ENCODE peak calls at places on chromosomes 2 and 18, in five cellular contexts. O is neural progenitor cell, W is OCI-LY7, L is K562, Z is H9. P is an unnamed sample.

GRCh38 chr2:22536131-22536530 is 848.8 kb upstream of the KLHL29 start:
- DNase-seq in Z (no peak), O (no peak), L (no peak), W (no peak), P (no peak)

GRCh38 chr2:54206596-54206995 is 49.4 kb downstream of the TSPYL6 start:
- DNase-seq in Z (no peak), W (peak), O (peak), L (peak), P (peak)

GRCh38 chr2:226483745-226484619 is 315.6 kb downstream of the IRS1 start:
- DNase-seq in W (no peak), O (peak), L (no peak), Z (peak), P (peak)

GRCh38 chr2:108591163-108591562 is 56.9 kb downstream of the LIMS1 start:
- DNase-seq in Z (no peak), L (no peak), W (no peak), O (no peak), P (no peak)

GRCh38 chr18:42533010-42533409 is 578.0 kb downstream of the PIK3C3 start:
- DNase-seq in O (no peak), L (no peak), W (no peak), Z (no peak), P (no peak)

GRCh38 chr18:67135981-67136380 is 380.5 kb downstream of the DSEL start:
- DNase-seq in Z (no peak), W (no peak), L (no peak), O (no peak), P (no peak)

GRCh38 chr2:160257015-160257741 is 57.1 kb upstream of the ITGB6 start:
- DNase-seq in W (no peak), O (no peak), L (no peak), Z (no peak), P (no peak)

GRCh38 chr18:35267161-35267651 is 22.8 kb downstream of the ZSCAN30 start:
- DNase-seq in W (no peak), L (no peak), O (peak), Z (peak), P (peak)

GRCh38 chr2:42385225-42385624 is 24.2 kb upstream of the COX7A2L start:
- DNase-seq in W (no peak), L (peak), O (peak), Z (peak), P (no peak)

GRCh38 chr2:200533754-200534153 is 7.7 kb downstream of the SGO2 start:
- DNase-seq in Z (no peak), W (no peak), L (no peak), O (no peak), P (no peak)

GRCh38 chr18:69282371-69282770 is 118.3 kb upstream of the DOK6 start:
- DNase-seq in W (no peak), L (no peak), Z (no peak), O (peak), P (no peak)

GRCh38 chr2:20755132-20755800 is 67.6 kb downstream of the LDAH start:
- DNase-seq in Z (no peak), L (no peak), O (no peak), W (peak), P (no peak)

GRCh38 chr18:59048378-59048777 is 91.3 kb upstream of the SEC11C start:
- DNase-seq in O (no peak), Z (peak), L (no peak), W (no peak), P (no peak)

GRCh38 chr18:59051470-59052165 is 88.1 kb upstream of the SEC11C start:
- DNase-seq in O (no peak), Z (no peak), W (no peak), L (no peak), P (no peak)

GRCh38 chr18:59050661-59051057 is 89.0 kb upstream of the SEC11C start:
- DNase-seq in W (peak), L (no peak), Z (no peak), O (no peak), P (no peak)

GRCh38 chr18:59047992-59048363 is 91.7 kb upstream of the SEC11C start:
- DNase-seq in O (no peak), L (no peak), W (no peak), Z (no peak), P (no peak)

GRCh38 chr18:59049726-59050660 is 89.7 kb upstream of the SEC11C start:
- DNase-seq in L (no peak), Z (no peak), O (peak), W (no peak), P (no peak)
- H2AFZ ChIP-seq in L (no peak), Z (no peak), O (no peak), W (no peak), P (no peak)

GRCh38 chr2:105373895-105374401 is 24.9 kb downstream of the FHL2 start:
- DNase-seq in O (no peak), W (no peak), L (no peak), Z (no peak), P (no peak)

GRCh38 chr2:105375001-105375561 is 23.8 kb downstream of the FHL2 start:
- DNase-seq in W (no peak), L (no peak), O (no peak), Z (no peak), P (peak)

GRCh38 chr2:105371156-105371555 is 27.7 kb downstream of the FHL2 start:
- DNase-seq in L (no peak), W (no peak), Z (no peak), O (no peak), P (no peak)

GRCh38 chr2:105371810-105372209 is 27.0 kb downstream of the FHL2 start:
- DNase-seq in L (no peak), W (no peak), O (peak), Z (no peak), P (no peak)

GRCh38 chr2:105373344-105373781 is 25.5 kb downstream of the FHL2 start:
- DNase-seq in Z (no peak), W (no peak), O (no peak), L (no peak), P (peak)
- H2AFZ ChIP-seq in Z (no peak), W (no peak), O (no peak), L (no peak), P (no peak)

DNA sequence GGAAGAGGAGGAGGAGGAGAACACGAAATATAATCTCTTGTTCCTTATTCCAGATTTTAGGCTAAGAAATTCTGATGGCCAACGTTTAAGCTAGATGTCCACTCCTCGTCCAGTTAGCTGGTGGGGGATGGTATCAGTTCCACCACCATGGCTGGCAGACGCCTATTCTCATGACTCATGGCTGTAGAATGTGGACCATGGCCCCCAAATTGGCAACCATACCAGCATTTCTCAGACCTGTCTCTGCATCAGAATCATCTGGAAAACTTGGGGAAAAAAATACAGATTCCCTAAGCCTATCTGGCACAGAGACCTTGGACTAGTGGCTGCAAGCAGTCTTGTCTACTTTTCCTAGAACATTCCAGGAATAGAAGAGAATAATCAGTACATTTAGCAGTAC is 267.7 kb upstream of the SIX2 start:
- DNase-seq in L (no peak), O (no peak), Z (no peak), W (no peak), P (peak)
- H2AFZ ChIP-seq in L (no peak), O (no peak), Z (no peak), W (no peak), P (no peak)

DNA sequence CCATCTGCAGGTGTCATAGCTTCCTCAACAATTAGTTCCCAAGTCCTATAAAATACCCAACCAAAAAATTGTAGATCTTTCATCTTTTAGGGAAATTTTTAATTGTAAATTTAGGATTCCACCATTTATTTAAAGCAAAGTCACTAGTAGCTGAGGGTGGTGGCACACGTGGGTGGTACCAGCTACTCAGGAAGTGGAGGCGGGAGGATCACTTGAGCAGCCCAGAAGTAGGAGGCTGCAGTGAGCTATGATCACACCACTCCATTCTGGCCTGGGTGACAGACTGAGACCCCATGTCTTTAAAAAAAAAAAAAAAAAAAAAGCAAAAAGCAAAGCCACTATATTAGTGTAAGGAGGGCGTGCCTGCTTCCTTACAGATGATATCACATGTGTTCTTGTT is 60.3 kb upstream of the GREB1L start:
- DNase-seq in W (no peak), Z (no peak), O (no peak), L (no peak), P (no peak)
- H2AFZ ChIP-seq in W (no peak), Z (no peak), O (no peak), L (no peak), P (no peak)

DNA sequence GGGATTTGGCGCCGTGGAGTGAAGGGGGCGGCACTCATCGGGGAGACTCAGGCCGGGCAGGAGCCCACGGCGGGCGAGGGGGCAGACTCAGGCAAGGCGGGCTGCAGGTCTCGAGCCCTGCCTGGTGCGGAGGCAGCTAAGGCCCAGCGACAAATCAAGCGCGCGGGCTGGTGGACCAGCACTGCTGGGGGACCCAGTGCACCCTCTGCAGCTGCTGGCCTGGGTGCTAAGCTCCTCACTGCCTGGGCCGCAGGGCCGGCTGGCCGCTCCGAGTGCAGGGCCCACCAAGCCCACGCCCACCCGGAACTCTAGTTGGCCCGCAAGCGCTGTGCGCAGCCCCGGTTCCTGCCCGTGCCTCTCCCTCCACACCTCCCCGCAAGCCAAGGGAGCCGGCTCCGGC is 26.2 kb upstream of the SPP2 start:
- DNase-seq in Z (no peak), O (no peak), L (no peak), W (no peak), P (no peak)
- H2AFZ ChIP-seq in Z (no peak), O (no peak), L (no peak), W (no peak), P (no peak)

GRCh38 chr2:238119756-238120462 is 18.6 kb upstream of the KLHL30 start:
- DNase-seq in Z (no peak), L (no peak), O (no peak), W (peak), P (no peak)
- H2AFZ ChIP-seq in Z (no peak), L (no peak), O (peak), W (no peak), P (no peak)

DNA sequence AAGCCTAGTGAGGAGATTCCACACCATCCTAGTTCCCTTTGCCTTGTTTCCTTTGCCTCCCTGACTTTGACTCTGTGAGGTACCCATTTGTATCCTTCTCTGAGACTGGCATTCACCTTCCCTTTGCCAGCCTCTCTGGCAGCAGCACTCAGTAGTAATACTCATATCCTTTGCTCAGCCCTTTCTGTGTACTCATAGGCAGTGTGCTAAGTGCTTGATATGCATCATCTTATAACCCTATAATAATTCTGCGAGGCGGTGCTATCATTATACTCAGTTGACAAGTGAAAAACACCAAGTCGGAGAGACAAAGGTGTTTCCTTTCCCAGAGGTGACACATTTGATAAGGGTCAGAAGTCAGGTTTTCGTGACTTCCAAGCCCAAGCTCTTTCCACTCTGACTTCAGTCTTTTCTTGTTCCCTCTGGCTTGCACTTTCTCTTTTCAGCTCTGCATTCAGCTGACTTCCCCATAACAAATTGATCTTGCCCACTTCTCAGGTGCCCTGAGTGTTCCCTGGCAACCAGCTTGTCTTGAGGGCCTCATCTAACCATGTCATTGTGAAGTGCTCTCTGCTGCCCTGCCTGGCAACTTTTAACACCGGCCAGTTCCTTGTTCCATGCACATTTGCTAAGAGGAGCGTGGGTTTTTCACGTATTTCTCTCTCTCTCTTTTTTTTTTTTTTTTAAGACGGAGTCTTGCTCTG is 94.6 kb upstream of the UPP2 start:
- DNase-seq in Z (peak), W (no peak), O (peak), L (no peak), P (peak)
- H2AFZ ChIP-seq in Z (no peak), W (no peak), O (no peak), L (no peak), P (no peak)

GRCh38 chr18:10522574-10522973 is 3.3 kb upstream of the NAPG start:
- DNase-seq in O (no peak), W (no peak), Z (no peak), L (no peak), P (no peak)

GRCh38 chr18:10523544-10523943 is 2.3 kb upstream of the NAPG start:
- DNase-seq in Z (peak), L (no peak), O (no peak), W (no peak), P (no peak)

GRCh38 chr18:10526211-10526949 is 553 bp downstream of the NAPG start:
- DNase-seq in O (peak), W (peak), Z (peak), L (peak), P (peak)

GRCh38 chr18:10525563-10526210 is at the start of gene NAPG:
- DNase-seq in O (peak), L (peak), Z (peak), W (peak), P (peak)

DNA sequence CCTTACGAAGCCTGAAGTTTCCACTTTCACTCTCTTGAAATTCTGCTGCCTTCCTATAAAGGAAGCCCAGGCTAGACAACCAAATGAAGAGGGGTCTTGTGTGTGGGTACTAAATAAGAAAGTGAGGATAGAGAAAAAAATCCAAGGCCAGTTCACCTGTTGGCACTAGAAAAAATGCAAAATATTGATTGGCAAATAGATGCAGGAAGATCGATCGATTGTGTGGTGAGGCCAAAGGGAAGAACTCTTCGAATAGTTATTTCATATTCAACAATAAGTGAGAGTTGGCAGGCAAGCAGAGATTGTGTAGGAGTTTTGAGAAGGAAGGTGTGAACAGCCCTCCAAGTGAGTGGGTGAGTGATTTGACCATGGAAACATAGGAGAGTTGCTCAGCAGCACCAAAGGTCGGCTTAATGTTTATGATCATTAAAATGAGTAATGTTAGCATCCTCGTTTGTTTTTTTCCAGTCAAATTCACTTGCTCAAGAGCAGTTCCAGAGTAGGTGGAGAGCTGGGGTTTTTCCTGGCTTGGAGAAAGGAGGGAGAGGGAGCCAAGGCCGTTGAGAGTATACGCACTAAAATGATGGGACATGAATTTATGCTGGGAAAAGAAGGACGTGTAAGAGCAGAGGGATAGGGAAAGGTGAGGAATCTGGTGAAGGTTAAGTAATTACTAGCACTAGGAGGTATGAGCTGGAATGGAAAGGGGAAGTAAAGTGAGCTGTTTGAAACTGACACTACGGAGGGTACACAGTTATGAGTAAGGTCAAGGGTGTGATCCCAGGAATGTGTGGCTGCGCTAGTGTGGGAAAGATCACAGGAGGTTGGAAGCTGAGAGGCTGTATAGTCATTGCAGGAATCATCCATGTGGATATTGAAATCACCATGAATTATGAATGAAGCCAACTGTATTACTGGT is 1.1 kb upstream of the NAPG start:
- DNase-seq in Z (no peak), W (no peak), L (no peak), O (no peak), P (peak)
- H2AFZ ChIP-seq in Z (no peak), W (peak), L (peak), O (peak), P (peak)

DNA sequence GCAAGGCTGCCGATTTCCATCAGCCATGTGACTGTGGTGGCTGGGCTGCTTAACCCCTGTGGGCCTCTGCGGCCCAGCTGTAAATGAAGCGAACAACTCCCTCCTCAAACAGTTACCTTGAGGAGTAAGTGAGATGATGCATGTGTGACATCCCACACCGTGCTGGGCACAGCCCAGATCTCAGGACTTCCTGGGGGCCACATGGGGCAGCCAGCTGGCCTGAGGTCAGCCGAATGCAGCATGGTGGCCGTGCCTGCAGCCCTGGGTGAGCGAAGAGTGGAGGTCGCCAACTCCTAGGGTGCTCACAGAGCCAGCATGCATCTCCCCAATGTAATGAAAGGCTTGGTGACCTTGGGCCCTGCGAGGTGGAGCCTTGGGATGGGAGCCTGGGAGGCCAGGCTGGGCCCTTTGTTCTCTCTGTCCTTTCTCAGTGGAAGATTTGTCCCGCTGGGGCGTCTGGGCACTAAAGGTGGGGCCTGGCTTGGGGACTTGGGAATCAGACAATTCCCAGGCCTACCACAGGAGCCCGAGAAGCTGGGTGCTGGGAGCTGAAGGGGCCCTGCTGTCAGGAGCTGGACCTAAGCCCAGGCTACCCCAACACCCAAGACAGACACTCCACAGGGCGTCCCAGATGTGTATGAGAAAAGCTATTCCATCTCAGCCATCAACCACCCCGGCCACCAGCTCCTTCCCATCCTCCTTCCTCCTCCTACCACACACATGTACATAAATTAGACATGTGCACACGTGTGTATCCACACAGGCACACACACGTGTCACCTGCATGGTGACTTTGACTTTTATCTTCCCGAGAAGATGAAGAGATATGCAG is 24.9 kb downstream of the CIB4 start:
- DNase-seq in L (no peak), O (no peak), Z (peak), W (no peak), P (no peak)
- H2AFZ ChIP-seq in L (no peak), O (no peak), Z (no peak), W (no peak), P (no peak)